ENCODE peak calls at places on chromosomes 13 and 19, in seven cellular contexts. D is ovary, C is GM12878, Y is PC-9, K is Caco-2, V is mucosa of descending colon, J is fibroblast of pulmonary artery. I is an unnamed sample.

GRCh38 chr19:56162258-56162657 is 13.6 kb upstream of the GALP start:
- DNase-seq in D (no peak), C (no peak), Y (no peak), K (no peak), V (no peak), J (peak; percentile 52), I (no peak)

GRCh38 chr13:84352946-84353345 is 470.7 kb upstream of the SLITRK1 start:
- DNase-seq in D (no peak), C (no peak), Y (no peak), K (no peak), V (no peak), J (no peak), I (no peak)

GRCh38 chr13:73340069-73340468 is 281.3 kb downstream of the KLF5 start:
- DNase-seq in D (no peak), C (no peak), Y (no peak), K (no peak), V (no peak), J (no peak), I (no peak)

GRCh38 chr13:25032160-25032559 is 63.8 kb upstream of the PABPC3 start:
- DNase-seq in D (no peak), C (no peak), Y (no peak), K (no peak), V (no peak), J (no peak), I (no peak)

GRCh38 chr19:55077106-55077505 is 1.4 kb downstream of the EPS8L1 start:
- DNase-seq in D (no peak), C (no peak), Y (no peak), K (no peak), V (no peak), J (no peak), I (no peak)

GRCh38 chr19:9054207-9054606 is 32.7 kb upstream of the OR1M1 start:
- DNase-seq in D (no peak), C (no peak), Y (no peak), K (no peak), V (no peak), J (no peak), I (no peak)

GRCh38 chr19:48945817-48946216 is 8.9 kb upstream of the BAX start:
- DNase-seq in D (no peak), C (no peak), Y (no peak), K (no peak), V (no peak), J (no peak), I (no peak)

GRCh38 chr19:8831832-8832131 is 322 bp downstream of the ZNF558 start:
- DNase-seq in D (no peak), C (no peak), Y (no peak), K (no peak), V (no peak), J (no peak), I (no peak)

GRCh38 chr13:66425741-66426140 is 804.4 kb downstream of the PCDH9 start:
- DNase-seq in D (no peak), C (no peak), Y (no peak), K (no peak), V (no peak), J (peak; percentile 25), I (no peak)

GRCh38 chr13:101626925-101627555 is 174.6 kb downstream of the ITGBL1 start:
- DNase-seq in D (no peak), C (peak; percentile 57), Y (no peak), K (no peak), V (no peak), J (no peak), I (no peak)

GRCh38 chr13:27523345-27524073 is 73.1 kb upstream of the MTIF3 start:
- DNase-seq in D (no peak), C (no peak), Y (no peak), K (no peak), V (no peak), J (no peak), I (no peak)

GRCh38 chr13:40026741-40027140 is 371.3 kb downstream of the COG6 start:
- DNase-seq in D (no peak), C (peak; percentile 62), Y (no peak), K (no peak), V (no peak), J (no peak), I (no peak)

GRCh38 chr13:52785721-52786120 is 46.1 kb upstream of the CNMD start:
- DNase-seq in D (no peak), C (no peak), Y (no peak), K (no peak), V (no peak), J (no peak), I (no peak)

GRCh38 chr13:100513987-100514670 is 74.5 kb downstream of the GGACT start:
- DNase-seq in D (no peak), C (no peak), Y (no peak), K (no peak), V (no peak), J (no peak), I (no peak)

GRCh38 chr19:5131031-5131865 is 162.3 kb downstream of the KDM4B start:
- DNase-seq in D (no peak), C (peak; percentile 48), Y (no peak), K (no peak), V (no peak), J (no peak), I (no peak)

GRCh38 chr19:1780272-1780957 is 27.1 kb downstream of the ONECUT3 start:
- DNase-seq in D (no peak), C (no peak), Y (peak; percentile 36), K (no peak), V (no peak), J (no peak), I (peak; percentile 53)

GRCh38 chr19:6712231-6712630 is 8.2 kb downstream of the C3 start:
- DNase-seq in D (peak; percentile 17), C (no peak), Y (no peak), K (no peak), V (no peak), J (no peak), I (no peak)

GRCh38 chr13:98853791-98854191 is 101.3 kb upstream of the SLC15A1 start:
- DNase-seq in D (no peak), C (peak; percentile 80), Y (no peak), K (no peak), V (no peak), J (peak; percentile 31), I (no peak)

GRCh38 chr19:29598496-29598895 is 7.6 kb upstream of the POP4 start:
- DNase-seq in D (no peak), C (no peak), Y (no peak), K (no peak), V (no peak), J (no peak), I (no peak)

GRCh38 chr13:103350147-103350546 is 283.9 kb upstream of the SLC10A2 start:
- DNase-seq in D (no peak), C (no peak), Y (no peak), K (no peak), V (no peak), J (no peak), I (no peak)

GRCh38 chr13:81302125-81302524 is 961.2 kb upstream of the SPRY2 start:
- DNase-seq in D (no peak), C (no peak), Y (no peak), K (no peak), V (no peak), J (no peak), I (no peak)

GRCh38 chr13:75415720-75416119 is 66.2 kb downstream of the TBC1D4 start:
- DNase-seq in D (no peak), C (no peak), Y (peak; percentile 77), K (no peak), V (no peak), J (peak; percentile 86), I (no peak)

GRCh38 chr13:40172149-40172591 is 494.3 kb downstream of the FOXO1 start:
- DNase-seq in D (no peak), C (no peak), Y (no peak), K (no peak), V (peak; percentile 27), J (no peak), I (no peak)

GRCh38 chr13:110576736-110577476 is 15.4 kb upstream of the RAB20 start:
- DNase-seq in D (no peak), C (no peak), Y (no peak), K (no peak), V (no peak), J (no peak), I (peak; percentile 28)

GRCh38 chr13:78187781-78188180 is 269.1 kb upstream of the EDNRB start:
- DNase-seq in D (no peak), C (no peak), Y (no peak), K (no peak), V (no peak), J (no peak), I (no peak)

GRCh38 chr13:95564948-95565347 is 12.4 kb downstream of the CLDN10 start:
- DNase-seq in D (no peak), C (no peak), Y (peak; percentile 96), K (no peak), V (no peak), J (peak; percentile 93), I (no peak)

DNA sequence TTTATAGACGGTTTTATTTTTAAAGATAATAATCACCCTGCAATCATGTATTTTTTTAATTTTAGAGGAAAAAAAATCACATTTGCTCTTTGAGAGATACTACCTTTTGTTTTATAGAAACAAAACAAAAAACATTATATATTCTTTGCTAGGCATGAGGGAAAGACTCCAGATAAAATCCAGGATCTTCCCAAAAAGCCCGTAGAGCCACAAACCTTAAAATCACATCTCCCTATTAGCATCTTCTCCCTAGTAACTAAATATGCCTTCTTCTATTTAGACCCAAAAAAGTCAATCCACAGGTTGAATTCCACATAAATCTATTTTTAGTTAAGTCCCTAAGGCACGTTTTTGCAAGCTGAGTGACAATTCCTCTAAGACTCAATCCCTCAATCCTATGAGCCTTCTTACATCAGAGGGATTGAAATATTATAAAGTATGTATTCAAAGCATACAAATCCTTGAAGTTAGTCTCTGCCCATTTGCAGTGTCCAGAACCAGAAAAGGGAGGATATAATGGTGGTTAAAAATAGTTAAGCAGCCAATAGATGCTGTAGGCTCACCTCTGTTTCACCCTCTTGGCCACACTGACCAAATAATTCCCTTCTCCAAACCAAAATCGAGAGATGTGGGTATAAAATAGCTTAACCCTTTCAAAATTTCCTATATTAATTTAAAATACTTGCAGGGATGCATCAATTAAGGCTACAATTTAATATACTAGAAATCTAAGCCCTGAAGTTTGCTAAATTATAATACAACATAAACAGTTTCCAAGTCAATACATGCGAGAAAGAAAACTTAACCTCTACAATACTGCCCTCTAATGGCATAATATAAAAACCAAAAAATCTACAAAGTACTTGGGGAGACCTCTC is 64.0 kb downstream of the SERP2 start:
- DNase-seq in D (no peak), C (no peak), Y (peak; percentile 40), K (no peak), V (no peak), J (peak; percentile 69), I (no peak)
- TF ChIP-seq CTCF in D (no peak), C (peak; percentile 50), Y (peak; percentile 70), K (peak; percentile 72), V (no peak), J (peak; percentile 31), I (no peak)

GRCh38 chr19:15454371-15454800 is 4.6 kb upstream of the WIZ start:
- DNase-seq in D (peak; percentile 54), C (no peak), Y (no peak), K (no peak), V (no peak), J (no peak), I (peak; percentile 28)
- TF ChIP-seq CTCF in D (no peak), C (no peak), Y (peak; percentile 43), K (no peak), V (no peak), J (peak; percentile 37), I (no peak)

GRCh38 chr13:30453727-30454126 is 12.0 kb downstream of the HMGB1 start:
- DNase-seq in D (no peak), C (no peak), Y (peak; percentile 46), K (no peak), V (no peak), J (peak; percentile 40), I (no peak)
- TF ChIP-seq CTCF in D (no peak), C (no peak), Y (peak; percentile 47), K (peak; percentile 9), V (no peak), J (peak; percentile 21), I (no peak)

GRCh38 chr13:46614582-46614981 is 61.6 kb downstream of the LRCH1 start:
- DNase-seq in D (no peak), C (no peak), Y (no peak), K (no peak), V (no peak), J (peak; percentile 95), I (no peak)
- TF ChIP-seq CTCF in D (no peak), C (no peak), Y (no peak), K (no peak), V (no peak), J (peak; percentile 48), I (no peak)